ENCODE peak calls at places on chromosomes 4 and X, in nine cellular contexts. W, U, X, K, G, D, R, O and M are unnamed samples.

GRCh38 chrX:57918750-57919436 is 8.6 kb upstream of the ZXDA start:
- DNase-seq in D (no peak), O (peak; percentile 71), X (peak; percentile 55), G (peak; percentile 21), U (no peak), W (no peak), R (peak; percentile 59), K (no peak), M (no peak)

GRCh38 chr4:113474017-113474416 is 287.5 kb downstream of the CAMK2D start:
- DNase-seq in K (peak; percentile 78), W (peak; percentile 89), U (no peak), G (no peak), X (peak; percentile 89), O (peak; percentile 14), D (peak; percentile 24), R (peak; percentile 97), M (peak; percentile 87)

GRCh38 chr4:24013666-24014422 is 124.0 kb upstream of the PPARGC1A start:
- DNase-seq in R (no peak), G (no peak), O (no peak), X (no peak), K (no peak), D (no peak), W (no peak), U (no peak), M (no peak)

GRCh38 chr4:57426779-57427395 is 316.7 kb upstream of the IGFBP7 start:
- DNase-seq in X (peak; percentile 71), O (peak; percentile 90), R (peak; percentile 78), D (peak; percentile 76), K (no peak), W (peak; percentile 19), U (peak; percentile 50), G (peak; percentile 20), M (peak; percentile 62)

GRCh38 chr4:111954546-111954945 is 190.7 kb upstream of the FAM241A start:
- DNase-seq in X (peak; percentile 15), O (no peak), R (no peak), U (no peak), W (no peak), K (no peak), D (no peak), G (no peak), M (no peak)

GRCh38 chrX:110146521-110146920 is 143.6 kb downstream of the TMEM164 start:
- DNase-seq in R (peak; percentile 67), X (peak; percentile 76), W (no peak), K (no peak), O (peak; percentile 72), D (peak; percentile 15), G (peak; percentile 18), U (no peak), M (no peak)

GRCh38 chrX:103356023-103356798 is at the start of gene TCEAL9:
- DNase-seq in R (peak; percentile 81), K (no peak), G (peak; percentile 67), W (no peak), D (peak; percentile 65), U (peak; percentile 65), O (peak; percentile 48), X (peak; percentile 83), M (peak; percentile 42)

GRCh38 chr4:44493924-44494323 is 45.3 kb upstream of the KCTD8 start:
- DNase-seq in X (peak; percentile 3), R (peak; percentile 50), U (no peak), O (peak; percentile 49), D (peak; percentile 0), G (no peak), K (no peak), W (no peak), M (no peak)

GRCh38 chrX:155056877-155057792 is 13.8 kb downstream of the CMC4 start:
- DNase-seq in G (peak; percentile 70), O (peak; percentile 73), U (peak; percentile 57), W (no peak), D (peak; percentile 45), K (no peak), X (peak; percentile 83), R (peak; percentile 81), M (peak; percentile 17)

GRCh38 chr4:53306729-53307128 is 59.1 kb downstream of the SCFD2 start:
- DNase-seq in R (peak; percentile 64), U (no peak), W (peak; percentile 28), K (peak; percentile 60), G (no peak), D (no peak), O (peak; percentile 16), X (peak; percentile 95), M (peak; percentile 84)

GRCh38 chrX:108130889-108131288 is 39.3 kb downstream of the ATG4A start:
- DNase-seq in R (no peak), O (no peak), D (no peak), G (no peak), W (no peak), X (no peak), U (no peak), K (no peak), M (no peak)

GRCh38 chr4:148984951-148985350 is 542.7 kb upstream of the NR3C2 start:
- DNase-seq in W (no peak), U (no peak), K (no peak), G (no peak), D (no peak), X (no peak), R (no peak), O (no peak), M (no peak)

GRCh38 chr4:7797330-7797729 is 142.3 kb downstream of the AFAP1 start:
- DNase-seq in O (no peak), W (no peak), U (no peak), X (no peak), R (no peak), G (no peak), K (no peak), D (no peak), M (no peak)
- TF ChIP-seq CTCF in O (no peak), W (no peak), U (no peak), X (no peak), R (no peak), G (no peak), K (no peak), D (no peak), M (no peak)

GRCh38 chr4:76748649-76749048 is 149.3 kb downstream of the SOWAHB start:
- DNase-seq in K (no peak), D (peak; percentile 36), X (peak; percentile 60), G (no peak), R (peak; percentile 61), W (no peak), O (peak; percentile 49), U (no peak), M (no peak)
- TF ChIP-seq CTCF in K (no peak), D (peak; percentile 49), X (peak; percentile 3), G (peak; percentile 13), R (peak; percentile 11), W (no peak), O (peak; percentile 58), U (no peak), M (peak; percentile 49)

DNA sequence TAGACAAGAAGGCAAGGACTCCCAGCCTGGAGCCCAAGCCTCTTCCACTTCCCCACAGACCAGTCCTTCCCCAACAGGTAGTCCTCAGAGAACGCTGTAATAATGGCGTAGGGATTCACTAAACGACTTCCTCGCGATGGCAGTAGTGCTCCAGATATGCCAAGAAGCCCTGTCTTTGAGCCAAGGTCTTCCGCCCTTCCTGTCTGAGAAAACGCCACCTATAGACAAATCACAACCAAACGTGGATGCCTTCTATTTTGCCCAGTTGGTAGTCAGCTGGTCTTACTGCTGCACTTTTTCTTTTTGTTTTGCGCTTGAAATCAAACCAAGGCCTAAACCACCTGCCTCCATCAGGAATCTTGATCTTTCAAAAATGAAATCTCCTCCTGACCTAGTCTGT is 203.3 kb downstream of the OR13H1 start:
- DNase-seq in D (peak; percentile 70), W (no peak), O (peak; percentile 91), X (no peak), R (no peak), K (no peak), G (peak; percentile 76), U (peak; percentile 81), M (no peak)
- TF ChIP-seq CTCF in D (peak; percentile 63), W (no peak), O (peak; percentile 69), X (no peak), R (no peak), K (no peak), G (peak; percentile 37), U (no peak), M (no peak)

GRCh38 chr4:140252144-140252741 is 98.3 kb upstream of the MAML3 start:
- DNase-seq in D (no peak), U (peak; percentile 25), O (peak; percentile 21), K (no peak), G (peak; percentile 47), X (no peak), R (no peak), W (no peak), M (no peak)

GRCh38 chr4:140255467-140255866 is 101.5 kb upstream of the MAML3 start:
- DNase-seq in U (no peak), D (peak; percentile 34), X (peak; percentile 76), K (no peak), W (no peak), R (peak; percentile 60), O (no peak), G (no peak), M (peak; percentile 33)

GRCh38 chr4:140252742-140253555 is 99.0 kb upstream of the MAML3 start:
- DNase-seq in G (peak; percentile 82), D (peak; percentile 38), X (peak; percentile 93), O (peak; percentile 78), K (no peak), W (no peak), R (peak; percentile 86), U (peak; percentile 71), M (no peak)

GRCh38 chr4:140254656-140255299 is 100.8 kb upstream of the MAML3 start:
- DNase-seq in X (peak; percentile 45), O (peak; percentile 47), G (no peak), W (no peak), R (peak; percentile 32), U (no peak), K (no peak), D (no peak), M (no peak)

DNA sequence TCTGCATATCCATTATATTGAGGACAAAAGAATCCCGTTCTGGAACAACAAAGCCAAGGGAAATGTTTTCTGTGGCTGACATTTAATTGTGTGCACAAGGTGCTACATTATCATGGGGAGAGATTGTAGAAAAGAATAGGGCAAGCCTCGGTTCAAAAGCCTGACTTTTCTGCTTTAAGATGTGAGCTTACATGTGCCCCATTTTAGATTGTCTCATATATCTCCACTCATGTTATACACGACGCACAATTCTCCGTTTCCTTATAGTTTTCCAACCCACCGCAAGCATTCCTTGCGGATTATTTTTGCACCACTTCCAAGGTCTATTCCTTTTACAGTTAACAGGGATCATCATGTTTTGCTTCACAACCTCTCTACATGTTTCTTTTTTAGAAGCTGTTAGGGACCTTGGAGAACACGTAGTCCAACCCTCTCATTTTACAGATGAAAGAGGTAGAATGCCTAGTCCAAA is 99.6 kb upstream of the MAML3 start:
- DNase-seq in U (no peak), O (no peak), X (no peak), D (no peak), R (no peak), W (no peak), G (no peak), K (no peak), M (no peak)
- TF ChIP-seq CTCF in U (no peak), O (no peak), X (no peak), D (no peak), R (no peak), W (no peak), G (no peak), K (no peak), M (peak; percentile 1)

GRCh38 chr4:69056921-69057562 is 39.2 kb upstream of the UGT2B7 start:
- DNase-seq in R (peak; percentile 23), D (no peak), O (no peak), X (no peak), W (no peak), G (no peak), K (no peak), U (no peak), M (no peak)
- TF ChIP-seq CTCF in R (no peak), D (no peak), O (no peak), X (no peak), W (no peak), G (no peak), K (no peak), U (no peak), M (no peak)